ENCODE peak calls at places on chromosomes 5 and 9, in nine cellular contexts. U is brain microvascular endothelial cell; K is upper lobe of right lung; G is left ventricle myocardium inferior; J is GM20000; P is B cell; R is activated CD8-positive, alpha-beta T cell treated with anti-CD3 and anti-CD28 coated beads for 36 hours; F is cardiac fibroblast; O is heart right ventricle. I is an unnamed sample.

GRCh38 chr5:124628721-124629596 is 117.5 kb downstream of the ZNF608 start:
- DNase-seq in U (peak), K (no peak), G (no peak), J (no peak), P (no peak), R (no peak), F (peak), O (no peak), I (peak)

GRCh38 chr5:126961702-126962101 is 68.7 kb downstream of the MARCHF3 start:
- DNase-seq in U (no peak), K (no peak), G (no peak), J (no peak), P (no peak), R (no peak), F (peak), O (no peak), I (no peak)

GRCh38 chr5:57167201-57167600 is 6.7 kb upstream of the GPBP1 start:
- DNase-seq in U (no peak), K (no peak), G (no peak), J (no peak), P (no peak), R (no peak), F (no peak), O (no peak), I (no peak)

GRCh38 chr5:174531782-174532191 is 192.6 kb upstream of the MSX2 start:
- DNase-seq in U (no peak), K (no peak), G (no peak), J (no peak), P (no peak), R (no peak), F (no peak), O (no peak), I (no peak)

GRCh38 chr5:133819977-133820471 is 148.4 kb downstream of the C5orf15 start:
- DNase-seq in U (no peak), K (no peak), G (no peak), J (no peak), P (no peak), R (no peak), F (no peak), O (no peak), I (peak)

GRCh38 chr9:78954286-78954685 is 617.5 kb upstream of the TLE4 start:
- DNase-seq in U (no peak), K (no peak), G (no peak), J (no peak), P (no peak), R (no peak), F (peak), O (no peak), I (no peak)

GRCh38 chr5:77960863-77961396 is 184.8 kb upstream of the TBCA start:
- DNase-seq in U (no peak), K (no peak), G (no peak), J (no peak), P (no peak), R (peak), F (no peak), O (no peak), I (no peak)

GRCh38 chr5:140806834-140807775 is at the start of gene PCDHA4:
- DNase-seq in U (no peak), K (peak), G (no peak), J (no peak), P (no peak), R (peak), F (peak), O (no peak), I (peak)

GRCh38 chr9:131543141-131543540 is 2.2 kb upstream of the PRRT1B start:
- DNase-seq in U (no peak), K (no peak), G (no peak), J (no peak), P (no peak), R (no peak), F (no peak), O (no peak), I (no peak)

GRCh38 chr5:58087905-58088304 is 372.0 kb downstream of the PLK2 start:
- DNase-seq in U (no peak), K (no peak), G (no peak), J (no peak), P (no peak), R (no peak), F (no peak), O (no peak), I (no peak)

GRCh38 chr9:7315746-7316457 is 483.7 kb downstream of the DMAC1 start:
- DNase-seq in U (no peak), K (no peak), G (no peak), J (no peak), P (no peak), R (no peak), F (peak), O (no peak), I (no peak)

GRCh38 chr9:36961568-36962360 is 72.3 kb downstream of the PAX5 start:
- DNase-seq in U (peak), K (peak), G (no peak), J (no peak), P (no peak), R (peak), F (peak), O (no peak), I (no peak)

GRCh38 chr9:134224130-134224826 is 59.9 kb upstream of the RNU6ATAC start:
- DNase-seq in U (no peak), K (peak), G (no peak), J (no peak), P (no peak), R (no peak), F (no peak), O (peak), I (no peak)

GRCh38 chr5:129836321-129836720 is 67.9 kb upstream of the CHSY3 start:
- DNase-seq in U (no peak), K (no peak), G (no peak), J (no peak), P (no peak), R (no peak), F (no peak), O (no peak), I (no peak)

GRCh38 chr9:109880276-109881169 is 100.5 kb downstream of the PALM2AKAP2 start:
- DNase-seq in U (peak), K (no peak), G (no peak), J (peak), P (peak), R (peak), F (peak), O (no peak), I (no peak)

GRCh38 chr5:10377081-10377480 is 23.6 kb downstream of the MARCHF6 start:
- DNase-seq in U (no peak), K (no peak), G (no peak), J (no peak), P (no peak), R (peak), F (no peak), O (no peak), I (no peak)

GRCh38 chr9:91163773-91164471 is 197.8 kb downstream of the AUH start:
- DNase-seq in U (no peak), K (no peak), G (no peak), J (no peak), P (peak), R (peak), F (no peak), O (no peak), I (peak)

GRCh38 chr9:114501786-114502682 is 3.2 kb downstream of the WHRN start:
- DNase-seq in U (peak), K (no peak), G (no peak), J (no peak), P (no peak), R (peak), F (no peak), O (no peak), I (no peak)

GRCh38 chr5:147830035-147830434 is 1.4 kb downstream of the SPINK1 start:
- DNase-seq in U (no peak), K (no peak), G (no peak), J (no peak), P (no peak), R (no peak), F (no peak), O (no peak), I (no peak)

GRCh38 chr5:176630681-176631222 is 277 bp downstream of the EIF4E1B start:
- DNase-seq in U (no peak), K (no peak), G (no peak), J (no peak), P (no peak), R (no peak), F (no peak), O (no peak), I (no peak)

GRCh38 chr5:167888395-167888794 is 403.1 kb upstream of the WWC1 start:
- DNase-seq in U (no peak), K (no peak), G (no peak), J (no peak), P (no peak), R (no peak), F (no peak), O (no peak), I (no peak)
- TF ChIP-seq CTCF in U (peak), K (no peak), G (no peak), J (no peak), P (no peak), R (no peak), F (no peak), O (no peak), I (peak)

GRCh38 chr9:757246-757881 is 84.1 kb upstream of the DMRT1 start:
- DNase-seq in U (peak), K (no peak), G (no peak), J (peak), P (no peak), R (peak), F (peak), O (no peak), I (no peak)
- TF ChIP-seq CTCF in U (peak), K (peak), G (peak), J (peak), P (no peak), R (peak), F (peak), O (peak), I (peak)

GRCh38 chr9:128824911-128825310 is 4.7 kb downstream of the SPOUT1 start:
- DNase-seq in U (no peak), K (no peak), G (no peak), J (no peak), P (no peak), R (no peak), F (no peak), O (no peak), I (no peak)

GRCh38 chr9:128823903-128824406 is 5.6 kb downstream of the SPOUT1 start:
- DNase-seq in U (no peak), K (no peak), G (no peak), J (no peak), P (no peak), R (no peak), F (no peak), O (no peak), I (no peak)

GRCh38 chr9:128822407-128823042 is 4.2 kb downstream of the ENDOG start:
- DNase-seq in U (no peak), K (no peak), G (no peak), J (no peak), P (no peak), R (no peak), F (no peak), O (no peak), I (no peak)

GRCh38 chr9:128821584-128822406 is 3.5 kb downstream of the ENDOG start:
- DNase-seq in U (no peak), K (no peak), G (no peak), J (no peak), P (no peak), R (no peak), F (no peak), O (no peak), I (no peak)

GRCh38 chr9:128823362-128823902 is 5.1 kb downstream of the ENDOG start:
- DNase-seq in U (no peak), K (no peak), G (no peak), J (no peak), P (no peak), R (no peak), F (no peak), O (no peak), I (no peak)
- TF ChIP-seq CTCF in U (no peak), K (no peak), G (no peak), J (no peak), P (no peak), R (no peak), F (no peak), O (no peak), I (no peak)

DNA sequence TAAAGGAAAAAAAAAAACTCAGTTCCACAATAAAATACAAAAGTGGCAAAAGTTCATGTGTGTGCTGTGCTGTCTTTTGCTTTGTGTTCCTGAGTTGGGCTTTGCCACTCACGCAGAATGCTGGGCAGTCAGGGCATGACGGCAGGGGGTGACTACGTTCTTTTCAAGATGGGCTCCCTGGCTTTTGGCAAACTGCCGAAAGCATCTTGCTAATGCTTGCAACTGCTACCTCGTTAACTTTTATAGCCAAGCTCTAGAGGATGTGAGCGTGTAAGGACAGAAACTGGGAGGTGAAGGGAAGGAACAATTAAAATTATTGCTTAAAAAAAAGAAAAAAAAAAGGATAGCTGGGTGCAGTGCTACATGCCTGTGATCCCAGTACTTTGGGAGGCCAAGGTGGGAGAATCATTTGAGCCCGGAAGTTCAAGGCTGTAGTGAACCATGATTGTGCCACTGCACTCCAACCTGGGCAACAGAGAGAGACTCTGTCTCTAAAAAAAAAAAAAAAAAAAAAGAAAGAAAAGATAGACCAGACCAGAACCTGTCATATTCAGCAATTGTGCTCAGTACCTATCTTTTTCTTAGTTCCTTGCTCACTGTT is 102.3 kb downstream of the MAP1B start:
- DNase-seq in U (no peak), K (no peak), G (no peak), J (no peak), P (no peak), R (no peak), F (peak), O (no peak), I (no peak)
- TF ChIP-seq CTCF in U (no peak), K (no peak), G (no peak), J (no peak), P (no peak), R (no peak), F (no peak), O (no peak), I (no peak)

GRCh38 chr5:132265336-132266030 is 8.0 kb downstream of the PDLIM4 start:
- DNase-seq in U (peak), K (no peak), G (peak), J (peak), P (no peak), R (no peak), F (peak), O (peak), I (peak)

GRCh38 chr5:132264546-132265335 is 7.2 kb downstream of the PDLIM4 start:
- DNase-seq in U (no peak), K (no peak), G (no peak), J (peak), P (no peak), R (no peak), F (no peak), O (no peak), I (peak)

GRCh38 chr5:132262882-132263547 is 5.5 kb downstream of the PDLIM4 start:
- DNase-seq in U (no peak), K (no peak), G (no peak), J (peak), P (no peak), R (no peak), F (no peak), O (no peak), I (peak)

GRCh38 chr5:132261881-132262845 is 4.7 kb downstream of the PDLIM4 start:
- DNase-seq in U (no peak), K (no peak), G (no peak), J (peak), P (no peak), R (no peak), F (no peak), O (no peak), I (peak)

DNA sequence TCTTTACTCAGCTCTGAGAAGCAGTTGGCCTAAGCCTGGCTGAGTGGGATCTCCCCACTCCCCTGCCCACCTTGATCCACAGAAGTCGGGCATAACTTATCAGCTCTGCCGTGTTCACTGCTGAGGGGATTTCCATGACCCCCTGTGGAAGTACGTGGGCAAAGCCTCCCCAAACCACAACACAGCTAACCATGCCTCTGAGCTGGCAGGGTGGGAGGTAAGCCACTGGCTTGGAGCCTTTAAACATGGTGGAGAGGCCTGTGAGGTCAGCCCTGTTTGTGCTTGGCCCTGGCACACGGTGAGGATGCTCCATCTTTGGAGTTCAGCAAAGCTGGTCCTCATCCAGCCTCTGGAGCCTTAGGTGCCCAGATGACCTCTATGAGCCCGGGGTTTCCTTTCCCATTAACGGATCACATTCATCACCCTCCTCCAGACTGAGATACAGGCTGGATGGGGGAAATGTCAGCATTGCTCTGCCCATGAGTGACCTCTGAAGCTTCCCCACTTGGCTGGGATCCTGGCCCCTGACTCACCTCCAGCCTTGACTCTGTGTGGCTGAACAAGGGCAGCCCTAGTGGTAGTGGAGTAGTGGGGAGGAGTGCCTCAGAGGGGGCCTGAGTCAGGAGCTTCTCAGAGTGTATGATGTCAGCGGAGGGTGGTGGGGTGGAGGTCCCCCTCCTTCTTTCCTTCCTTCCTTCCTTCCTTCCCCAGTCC is 6.2 kb downstream of the PDLIM4 start:
- DNase-seq in U (peak), K (no peak), G (no peak), J (peak), P (no peak), R (peak), F (peak), O (no peak), I (peak)
- TF ChIP-seq CTCF in U (peak), K (no peak), G (no peak), J (no peak), P (no peak), R (no peak), F (peak), O (no peak), I (no peak)

GRCh38 chr9:71628247-71628646 is 140.1 kb downstream of the CEMIP2 start:
- DNase-seq in U (no peak), K (no peak), G (no peak), J (no peak), P (no peak), R (peak), F (peak), O (no peak), I (no peak)
- TF ChIP-seq CTCF in U (peak), K (peak), G (peak), J (no peak), P (peak), R (peak), F (peak), O (peak), I (peak)

DNA sequence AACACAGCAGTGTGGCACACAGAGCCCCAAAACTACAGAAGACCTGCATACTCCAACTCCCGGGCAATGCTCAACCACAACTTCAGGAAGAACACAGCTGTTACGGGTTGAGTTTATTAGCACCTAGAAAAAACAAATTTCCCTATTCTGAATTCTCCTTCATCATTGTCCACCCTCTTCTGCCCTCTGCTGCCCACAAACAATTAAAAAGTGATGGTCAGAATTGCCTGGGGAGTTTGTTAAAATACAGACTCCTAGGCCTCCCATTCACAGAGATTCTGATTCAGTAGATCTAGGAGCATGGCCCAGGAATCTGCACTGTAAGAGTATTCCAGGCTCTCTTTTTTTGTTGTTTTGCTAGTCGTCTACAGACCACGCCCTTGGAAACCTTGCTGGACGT is 310.6 kb downstream of the NDUFS4 start:
- DNase-seq in U (no peak), K (no peak), G (no peak), J (no peak), P (no peak), R (no peak), F (peak), O (no peak), I (no peak)
- TF ChIP-seq CTCF in U (peak), K (no peak), G (peak), J (no peak), P (no peak), R (no peak), F (no peak), O (peak), I (no peak)

DNA sequence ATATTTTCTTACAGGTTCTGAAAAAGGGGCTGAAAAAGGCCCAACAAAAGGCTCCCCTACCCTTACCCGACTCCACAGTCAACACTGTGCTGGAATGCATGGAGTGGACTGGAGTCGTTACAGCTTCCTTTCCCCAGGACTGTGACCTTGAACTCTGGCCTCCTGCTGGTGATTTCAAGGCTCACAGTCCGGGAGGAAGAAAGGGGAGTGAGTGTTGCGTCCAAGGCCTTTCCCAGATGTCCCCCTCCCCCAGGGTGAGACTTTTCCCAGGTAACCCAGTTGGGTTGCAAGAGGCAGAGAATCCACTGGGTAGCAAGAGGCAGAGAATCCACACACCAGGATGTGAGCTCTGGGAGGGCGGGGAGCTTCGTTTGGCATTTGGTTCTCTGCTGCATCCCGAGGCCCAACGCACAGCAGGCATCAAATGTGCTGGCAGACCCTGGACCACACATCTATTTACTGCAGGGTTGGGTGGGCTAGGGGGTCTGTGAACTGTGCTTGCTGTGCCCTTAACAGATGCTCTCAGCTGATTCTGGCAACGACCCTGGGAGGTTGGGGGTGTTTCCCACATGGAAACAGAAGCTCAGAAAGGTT is 37.5 kb downstream of the FABP6 start:
- DNase-seq in U (no peak), K (peak), G (no peak), J (no peak), P (no peak), R (no peak), F (no peak), O (no peak), I (no peak)
- TF ChIP-seq CTCF in U (peak), K (no peak), G (no peak), J (no peak), P (no peak), R (no peak), F (no peak), O (no peak), I (no peak)

GRCh38 chr9:16039103-16039987 is 486.5 kb downstream of the CCDC171 start:
- DNase-seq in U (peak), K (no peak), G (no peak), J (no peak), P (no peak), R (peak), F (peak), O (no peak), I (no peak)
- TF ChIP-seq CTCF in U (peak), K (no peak), G (peak), J (peak), P (no peak), R (no peak), F (no peak), O (peak), I (no peak)

GRCh38 chr5:163569284-163569683 is 63.9 kb downstream of the MAT2B start:
- DNase-seq in U (no peak), K (no peak), G (no peak), J (no peak), P (no peak), R (no peak), F (peak), O (no peak), I (no peak)
- TF ChIP-seq CTCF in U (no peak), K (no peak), G (no peak), J (no peak), P (no peak), R (no peak), F (no peak), O (no peak), I (no peak)